ENCODE peak calls at places on chromosomes 12 and 14, in four cellular contexts. A, X, U and Z are unnamed samples.

GRCh38 chr12:110733089-110733715 is 9.5 kb downstream of the PPP1CC start:
- DNase-seq in X (no peak), U (no peak), A (no peak), Z (no peak)

GRCh38 chr12:120833849-120834248 is 70.3 kb downstream of the SPPL3 start:
- DNase-seq in X (no peak), A (no peak), U (no peak), Z (no peak)

GRCh38 chr12:44709166-44709565 is 166.9 kb downstream of the NELL2 start:
- DNase-seq in A (no peak), X (no peak), U (no peak), Z (no peak)

GRCh38 chr12:55843431-55843830 is 695 bp upstream of the MMP19 start:
- DNase-seq in A (no peak), U (no peak), X (no peak), Z (no peak)

GRCh38 chr12:64120568-64120967 is 101.5 kb downstream of the KICS2 start:
- DNase-seq in A (no peak), X (no peak), U (no peak), Z (no peak)

GRCh38 chr12:89484470-89484869 is 40.1 kb downstream of the GALNT4 start:
- DNase-seq in A (no peak), X (no peak), U (no peak), Z (no peak)

GRCh38 chr14:24677956-24678355 is 44.0 kb upstream of the GZMB start:
- DNase-seq in X (no peak), U (no peak), A (no peak), Z (no peak)

GRCh38 chr14:22168092-22168955 is 420.7 kb downstream of the DAD1 start:
- DNase-seq in X (peak), U (no peak), A (no peak), Z (no peak)

GRCh38 chr14:101788016-101788695 is 26.6 kb downstream of the PPP2R5C start:
- DNase-seq in X (no peak), A (no peak), U (no peak), Z (no peak)

GRCh38 chr12:14874882-14875281 is 10.8 kb downstream of the MGP start:
- DNase-seq in X (no peak), U (no peak), A (no peak), Z (no peak)

GRCh38 chr12:2613674-2614073 is 181.1 kb upstream of the FKBP4 start:
- DNase-seq in A (no peak), X (no peak), U (no peak), Z (peak)

GRCh38 chr12:93621986-93622385 is 49.5 kb downstream of the SOCS2 start:
- DNase-seq in X (no peak), A (no peak), U (no peak), Z (no peak)

GRCh38 chr14:55628426-55628825 is 48.4 kb downstream of the KTN1 start:
- DNase-seq in A (no peak), X (no peak), U (no peak), Z (no peak)

GRCh38 chr12:124952801-124953200 is 36.1 kb downstream of the DHX37 start:
- DNase-seq in A (no peak), U (no peak), X (no peak), Z (no peak)

GRCh38 chr12:6767301-6767591 is 1.1 kb downstream of the PTMS start:
- DNase-seq in U (no peak), X (no peak), A (no peak), Z (no peak)

GRCh38 chr12:57430117-57430930 is 519 bp downstream of the R3HDM2 start:
- DNase-seq in U (no peak), X (no peak), A (peak), Z (no peak)

GRCh38 chr12:58593557-58594304 is 326.6 kb downstream of the LRIG3 start:
- DNase-seq in X (no peak), U (no peak), A (no peak), Z (no peak)

GRCh38 chr14:54174437-54174836 is 217.8 kb upstream of the BMP4 start:
- DNase-seq in X (no peak), U (no peak), A (no peak), Z (no peak)

GRCh38 chr14:68546839-68547238 is 246.0 kb downstream of the ZFP36L1 start:
- DNase-seq in U (no peak), X (no peak), A (no peak), Z (no peak)

GRCh38 chr14:34662558-34663088 is 32.7 kb upstream of the SNX6 start:
- DNase-seq in A (no peak), X (no peak), U (no peak), Z (no peak)

GRCh38 chr12:110844131-110844530 is 2.7 kb upstream of the CCDC63 start:
- DNase-seq in X (no peak), U (no peak), A (no peak), Z (no peak)

GRCh38 chr14:101078105-101078891 is 174.8 kb upstream of the RTL1 start:
- DNase-seq in A (no peak), U (no peak), X (no peak), Z (no peak)

GRCh38 chr14:71588028-71588427 is 344.2 kb upstream of the RGS6 start:
- DNase-seq in X (no peak), U (no peak), A (no peak), Z (no peak)

GRCh38 chr14:86052868-86053267 is 522.9 kb downstream of the FLRT2 start:
- DNase-seq in A (no peak), X (no peak), U (no peak), Z (no peak)
- TF ChIP-seq TARDBP in A (no peak), X (no peak), U (no peak), Z (no peak)

DNA sequence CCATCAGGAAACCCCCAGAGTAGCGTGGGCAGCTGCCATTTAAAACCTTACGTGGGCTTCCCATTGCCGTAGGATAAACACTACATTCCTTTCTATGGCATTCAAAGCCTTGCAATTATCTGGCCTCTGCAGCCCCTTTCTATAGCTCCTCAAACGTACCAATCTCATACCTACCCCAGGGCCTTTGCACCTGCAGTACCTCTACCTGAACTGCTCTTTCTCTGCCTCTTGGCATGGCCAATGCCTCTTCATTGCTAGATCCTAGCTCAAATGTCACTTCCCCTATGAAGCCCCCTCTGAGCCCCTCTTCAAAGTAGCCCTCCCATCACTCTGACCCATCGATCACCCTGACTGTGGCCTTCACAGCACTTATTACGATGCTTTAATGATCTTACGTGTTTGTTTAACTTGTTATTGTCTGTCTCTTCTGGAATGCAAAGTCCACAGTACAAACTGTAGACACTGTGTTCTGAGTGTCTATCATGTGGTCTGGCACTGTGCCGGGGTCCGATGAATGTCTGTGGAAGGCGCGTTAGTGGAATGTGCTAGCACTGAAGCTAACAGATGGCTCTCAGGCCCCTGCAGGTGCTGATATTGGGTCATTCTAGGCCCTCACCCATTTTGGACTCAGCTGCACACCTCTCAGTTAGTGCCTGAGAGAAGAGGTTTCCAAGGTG is 157.3 kb upstream of the NOS1 start:
- DNase-seq in A (no peak), X (peak), U (no peak), Z (no peak)
- TF ChIP-seq TARDBP in A (no peak), X (no peak), U (no peak), Z (no peak)

GRCh38 chr12:53343449-53343848 is 7.3 kb upstream of the SP7 start:
- DNase-seq in A (no peak), U (no peak), X (no peak), Z (no peak)

GRCh38 chr12:53337998-53338397 is 1.8 kb upstream of the SP7 start:
- DNase-seq in X (no peak), U (no peak), A (no peak), Z (no peak)

GRCh38 chr12:53343978-53344377 is 7.8 kb upstream of the SP7 start:
- DNase-seq in A (no peak), X (no peak), U (no peak), Z (no peak)

GRCh38 chr12:53338916-53339315 is 2.8 kb upstream of the SP7 start:
- DNase-seq in U (no peak), A (no peak), X (no peak), Z (no peak)

DNA sequence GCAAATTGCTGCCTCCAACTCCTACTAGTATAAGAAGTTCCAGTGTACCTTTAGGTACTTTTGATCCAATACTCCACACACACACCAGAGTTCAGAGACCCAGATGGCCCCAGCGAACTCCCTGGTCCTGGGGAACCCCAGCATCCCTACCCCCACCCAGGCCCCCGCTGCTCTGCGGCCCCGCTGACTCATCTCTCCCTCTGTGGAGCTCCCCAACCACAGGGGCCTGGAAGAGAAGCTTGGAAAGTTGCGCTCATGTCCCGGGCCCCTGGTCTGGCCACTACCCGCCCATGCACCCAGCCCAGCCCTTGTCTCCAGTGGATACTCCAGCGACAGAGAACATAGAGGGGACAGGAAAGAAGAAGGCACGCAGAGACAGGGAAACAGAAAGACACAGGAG is 4.2 kb upstream of the SP7 start:
- DNase-seq in X (no peak), U (peak), A (no peak), Z (no peak)
- TF ChIP-seq TARDBP in X (no peak), U (no peak), A (no peak), Z (no peak)

GRCh38 chr14:65599375-65599774 is 186.8 kb downstream of the FUT8 start:
- DNase-seq in X (no peak), A (no peak), U (no peak), Z (no peak)
- TF ChIP-seq TARDBP in X (no peak), A (no peak), U (no peak), Z (no peak)

DNA sequence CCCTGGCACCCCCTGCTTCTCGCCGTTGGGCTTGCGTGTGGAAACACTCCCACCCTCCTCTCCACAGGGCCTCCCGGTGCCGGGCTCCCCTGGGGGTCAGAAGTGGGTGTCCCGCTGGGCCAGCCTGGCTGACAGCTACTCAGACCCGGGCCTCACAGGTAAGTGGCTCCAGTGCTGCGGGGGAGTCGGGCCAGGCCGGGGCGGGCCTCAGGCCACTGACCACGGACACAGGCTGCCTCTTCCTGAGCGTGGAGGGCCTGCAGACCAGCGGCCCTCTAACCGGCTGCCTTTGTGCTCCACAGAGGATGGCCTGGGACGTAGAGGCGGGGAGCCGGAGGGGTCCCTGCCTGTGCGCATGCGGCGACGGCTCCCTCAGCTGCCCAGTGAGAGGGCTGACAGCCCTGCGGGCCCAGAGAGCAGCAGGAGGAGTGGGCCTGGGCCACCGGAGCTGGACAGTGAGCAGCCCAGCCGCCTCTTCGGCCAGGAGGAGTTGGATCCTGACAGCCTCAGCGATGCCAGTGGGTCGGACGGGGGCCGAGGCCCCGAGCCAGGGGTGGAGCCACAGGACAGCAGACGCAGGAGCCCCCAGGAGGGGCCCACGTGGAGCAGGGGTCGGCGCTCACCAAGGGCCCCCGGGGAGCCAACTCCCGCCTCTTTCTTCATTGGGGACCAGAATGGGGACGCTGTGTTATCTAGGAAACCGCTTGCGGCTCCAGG is 21.1 kb downstream of the CEP170B start:
- DNase-seq in A (no peak), U (no peak), X (no peak), Z (no peak)
- TF ChIP-seq TARDBP in A (no peak), U (no peak), X (no peak), Z (no peak)

DNA sequence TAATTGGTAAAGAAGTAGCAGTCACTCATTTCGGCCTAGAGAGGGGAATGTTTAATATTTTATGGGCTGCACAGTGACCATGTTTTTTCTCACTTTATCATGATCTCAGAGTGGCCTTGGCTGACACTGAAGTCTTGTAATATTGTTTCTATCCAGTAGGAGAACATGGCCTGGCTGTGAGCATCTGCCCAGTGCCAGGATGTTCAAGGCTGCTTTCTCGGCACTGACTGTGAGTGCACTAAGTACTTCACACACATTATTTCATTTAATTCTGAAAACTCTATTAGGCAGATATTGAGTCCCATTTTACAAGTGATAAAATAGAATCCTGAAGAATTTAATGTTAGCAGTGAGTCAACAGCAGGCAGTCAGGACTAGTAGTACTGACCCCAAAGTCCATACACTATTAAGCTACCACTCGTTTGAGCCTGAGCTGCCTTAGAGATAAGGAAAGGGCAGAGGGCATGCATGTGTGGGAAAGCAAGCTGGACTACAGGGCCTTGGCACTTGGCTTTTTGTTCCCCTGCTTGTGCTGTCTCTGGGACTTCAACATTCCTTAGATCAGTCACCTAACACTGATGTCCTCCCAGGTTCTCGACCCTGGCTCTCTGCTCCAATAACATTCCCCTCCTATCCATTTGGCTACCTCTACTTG is 42.2 kb upstream of the APPL2 start:
- DNase-seq in A (peak), X (peak), U (no peak), Z (no peak)
- TF ChIP-seq TARDBP in A (no peak), X (no peak), U (no peak), Z (no peak)